ENCODE peak calls at places on chromosomes 13 and 19, in ten cellular contexts. V, D, W, N, C, J, I, S, A and Y are unnamed samples. For H3K4me1 and H3K27me3, the result is how much of the 10 kb centered on the place peaks cover.

GRCh38 chr13:34967851-34968562 is 25.9 kb downstream of the NBEA start:
- DNase-seq in V (no peak), D (no peak), W (no peak), N (no peak), C (no peak), J (no peak), I (no peak), S (no peak), A (no peak), Y (no peak)

GRCh38 chr13:44713793-44714469 is 137.8 kb upstream of the TSC22D1 start:
- DNase-seq in V (no peak), D (no peak), W (peak), N (no peak), C (peak), J (no peak), I (peak), S (peak), A (peak), Y (no peak)

GRCh38 chr13:52118595-52118994 is 10.3 kb downstream of the NEK5 start:
- DNase-seq in V (no peak), D (no peak), W (no peak), N (no peak), C (no peak), J (no peak), I (peak), S (no peak), A (no peak), Y (no peak)

GRCh38 chr13:99733346-99733745 is 232.1 kb downstream of the TM9SF2 start:
- DNase-seq in V (no peak), D (no peak), W (no peak), N (no peak), C (no peak), J (no peak), I (no peak), S (no peak), A (no peak), Y (no peak)

GRCh38 chr19:49713236-49713845 is 22.4 kb downstream of the CPT1C start:
- DNase-seq in V (no peak), D (no peak), W (no peak), N (no peak), C (no peak), J (no peak), I (no peak), S (no peak), A (no peak), Y (no peak)

GRCh38 chr13:99225078-99225477 is 24.4 kb downstream of the UBAC2 start:
- DNase-seq in V (peak), D (no peak), W (no peak), N (no peak), C (no peak), J (no peak), I (no peak), S (no peak), A (no peak), Y (no peak)

GRCh38 chr13:41544824-41545707 is 87.7 kb downstream of the RGCC start:
- DNase-seq in V (no peak), D (no peak), W (no peak), N (no peak), C (no peak), J (no peak), I (no peak), S (no peak), A (no peak), Y (no peak)

GRCh38 chr19:12163841-12164240 is 945 bp downstream of the ZNF136 start:
- DNase-seq in V (no peak), D (no peak), W (no peak), N (no peak), C (no peak), J (no peak), I (no peak), S (no peak), A (no peak), Y (no peak)

GRCh38 chr13:60165391-60166099 is 1.8 kb upstream of the DIAPH3 start:
- DNase-seq in V (no peak), D (no peak), W (no peak), N (no peak), C (no peak), J (no peak), I (peak), S (no peak), A (no peak), Y (no peak)

GRCh38 chr13:30805603-30806011 is 70.3 kb downstream of the ALOX5AP start:
- DNase-seq in V (peak), D (no peak), W (no peak), N (no peak), C (no peak), J (no peak), I (peak), S (peak), A (no peak), Y (peak)

GRCh38 chr13:90702050-90702449 is 645.4 kb upstream of the MIR17HG start:
- DNase-seq in V (no peak), D (no peak), W (no peak), N (no peak), C (no peak), J (no peak), I (no peak), S (no peak), A (no peak), Y (no peak)

GRCh38 chr19:30556230-30556711 is 184.1 kb downstream of the ZNF536 start:
- DNase-seq in V (no peak), D (no peak), W (no peak), N (no peak), C (no peak), J (no peak), I (peak), S (no peak), A (no peak), Y (no peak)

GRCh38 chr13:45370922-45371406 is 30.0 kb upstream of the TPT1 start:
- DNase-seq in V (peak), D (peak), W (peak), N (peak), C (peak), J (peak), I (peak), S (no peak), A (peak), Y (peak)

GRCh38 chr13:45333973-45334922 is 6.7 kb downstream of the TPT1 start:
- DNase-seq in V (peak), D (peak), W (no peak), N (peak), C (no peak), J (no peak), I (no peak), S (no peak), A (no peak), Y (no peak)

GRCh38 chr19:33767898-33768413 is 28.7 kb upstream of the KCTD15 start:
- DNase-seq in V (peak), D (no peak), W (no peak), N (no peak), C (no peak), J (no peak), I (peak), S (no peak), A (no peak), Y (no peak)

GRCh38 chr13:61258185-61258584 is 157.5 kb downstream of the PCDH20 start:
- DNase-seq in V (no peak), D (no peak), W (no peak), N (no peak), C (no peak), J (no peak), I (no peak), S (no peak), A (no peak), Y (no peak)

GRCh38 chr13:97223711-97224461 is 1.8 kb downstream of the MBNL2 start:
- DNase-seq in V (peak), D (no peak), W (no peak), N (no peak), C (peak), J (peak), I (peak), S (peak), A (no peak), Y (peak)

GRCh38 chr19:31348416-31349159 is 648 bp downstream of the TSHZ3 start:
- DNase-seq in V (no peak), D (no peak), W (no peak), N (no peak), C (peak), J (peak), I (peak), S (no peak), A (no peak), Y (peak)

GRCh38 chr13:63625869-63626268 is 2210.2 kb upstream of the PCDH20 start:
- DNase-seq in V (peak), D (no peak), W (no peak), N (no peak), C (no peak), J (no peak), I (peak), S (no peak), A (no peak), Y (no peak)

GRCh38 chr19:38386300-38386967 is 1.4 kb downstream of the GGN start:
- DNase-seq in V (no peak), D (no peak), W (no peak), N (no peak), C (no peak), J (no peak), I (no peak), S (no peak), A (no peak), Y (no peak)

GRCh38 chr19:1276620-1277007 is 1.3 kb downstream of the FAM174C start:
- DNase-seq in V (no peak), D (no peak), W (no peak), N (no peak), C (no peak), J (no peak), I (no peak), S (no peak), A (no peak), Y (no peak)

GRCh38 chr19:9140159-9140874 is at the start of gene ZNF317:
- DNase-seq in V (peak), D (peak), W (peak), N (peak), C (peak), J (peak), I (peak), S (peak), A (peak), Y (peak)

GRCh38 chr13:106522112-106522511 is 13.3 kb downstream of the EFNB2 start:
- DNase-seq in V (no peak), D (no peak), W (no peak), N (no peak), C (no peak), J (no peak), I (no peak), S (no peak), A (no peak), Y (no peak)
- H3K27ac ChIP-seq in V (no peak), D (no peak), W (no peak), N (no peak), C (no peak), J (peak), I (no peak), S (no peak), A (no peak), Y (no peak)

GRCh38 chr19:41861846-41862245 is 1.8 kb downstream of the RPS19 start:
- DNase-seq in V (no peak), D (no peak), W (no peak), N (no peak), C (no peak), J (no peak), I (no peak), S (no peak), A (no peak), Y (no peak)

GRCh38 chr19:41864374-41864773 is 4.3 kb downstream of the RPS19 start:
- DNase-seq in V (no peak), D (no peak), W (no peak), N (no peak), C (no peak), J (no peak), I (no peak), S (no peak), A (no peak), Y (no peak)

GRCh38 chr19:41861098-41861768 is 1.2 kb downstream of the RPS19 start:
- DNase-seq in V (no peak), D (no peak), W (no peak), N (no peak), C (no peak), J (no peak), I (no peak), S (no peak), A (no peak), Y (no peak)

GRCh38 chr19:41863209-41863931 is 3.3 kb downstream of the RPS19 start:
- DNase-seq in V (no peak), D (no peak), W (no peak), N (no peak), C (no peak), J (no peak), I (no peak), S (no peak), A (no peak), Y (no peak)

GRCh38 chr19:41862445-41862986 is 2.5 kb downstream of the RPS19 start:
- DNase-seq in V (no peak), D (no peak), W (no peak), N (no peak), C (no peak), J (no peak), I (no peak), S (no peak), A (no peak), Y (no peak)
- H3K4me1 ChIP-seq in V (under half), D (half or more), W (under half), N (half or more), C (under half), J (under half), I (under half), S (half or more), A (under half), Y (half or more)

DNA sequence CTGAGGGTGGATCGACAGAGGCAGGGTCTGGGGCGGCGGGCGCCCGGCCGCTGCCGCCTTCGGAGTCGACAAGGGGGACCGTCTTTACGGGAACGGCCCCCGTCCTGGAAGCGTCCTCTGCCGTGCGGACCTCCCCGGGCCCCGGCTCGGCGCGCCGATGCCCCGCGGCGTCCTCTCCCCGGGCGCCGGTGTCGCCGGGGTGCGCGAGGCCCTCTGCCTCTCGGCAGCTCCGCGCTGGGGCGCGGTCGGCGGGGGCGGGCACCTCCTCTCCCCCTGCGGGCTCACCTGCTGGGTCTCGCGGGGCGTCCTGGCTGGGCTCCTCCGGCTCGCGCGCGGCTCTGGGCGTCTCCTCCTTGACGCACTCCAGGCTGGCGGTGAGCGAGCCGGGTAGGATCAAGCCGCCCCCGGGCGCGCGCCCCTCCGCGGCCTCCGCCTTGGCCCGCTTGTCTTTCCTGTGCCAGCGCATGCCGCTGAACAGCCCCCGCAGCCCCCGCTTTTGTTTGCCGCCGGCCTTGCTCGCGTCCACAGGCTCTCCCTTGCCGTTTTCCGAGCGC is 1.5 kb downstream of the AMER2 start:
- DNase-seq in V (no peak), D (no peak), W (no peak), N (no peak), C (no peak), J (no peak), I (peak), S (no peak), A (no peak), Y (no peak)
- H3K27me3 ChIP-seq in V (under half), D (under half), W (under half), N (under half), C (half or more), J (under half), I (under half), S (under half), A (under half), Y (half or more)

GRCh38 chr19:3061214-3062161 is 807 bp downstream of the TLE5 start:
- DNase-seq in V (peak), D (peak), W (no peak), N (peak), C (no peak), J (peak), I (no peak), S (no peak), A (peak), Y (peak)
- H3K27ac ChIP-seq in V (peak), D (peak), W (peak), N (peak), C (peak), J (peak), I (peak), S (peak), A (peak), Y (peak)

DNA sequence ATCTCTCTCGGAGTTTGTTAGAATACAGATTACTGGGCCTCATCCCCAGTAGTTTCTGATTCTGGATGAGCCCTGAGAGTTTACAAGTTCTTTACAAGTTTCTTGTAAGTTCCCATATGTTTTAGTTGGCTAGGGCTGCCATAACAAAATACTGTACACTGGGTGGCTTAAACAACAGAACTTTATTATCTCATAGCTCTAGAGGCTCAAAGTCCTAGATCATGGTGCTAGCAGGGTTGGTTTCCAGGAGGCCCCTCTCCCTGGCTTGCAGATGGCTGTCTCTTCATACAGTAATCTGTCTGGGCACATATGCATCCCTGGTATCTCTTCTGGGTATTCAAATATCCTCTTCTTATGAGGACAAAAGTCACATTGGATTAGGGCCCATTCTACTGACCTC is 167.2 kb downstream of the KLF5 start:
- DNase-seq in V (no peak), D (no peak), W (no peak), N (no peak), C (no peak), J (no peak), I (no peak), S (no peak), A (no peak), Y (no peak)
- H3K4me1 ChIP-seq in V (under half), D (under half), W (under half), N (under half), C (under half), J (under half), I (under half), S (under half), A (under half), Y (under half)

DNA sequence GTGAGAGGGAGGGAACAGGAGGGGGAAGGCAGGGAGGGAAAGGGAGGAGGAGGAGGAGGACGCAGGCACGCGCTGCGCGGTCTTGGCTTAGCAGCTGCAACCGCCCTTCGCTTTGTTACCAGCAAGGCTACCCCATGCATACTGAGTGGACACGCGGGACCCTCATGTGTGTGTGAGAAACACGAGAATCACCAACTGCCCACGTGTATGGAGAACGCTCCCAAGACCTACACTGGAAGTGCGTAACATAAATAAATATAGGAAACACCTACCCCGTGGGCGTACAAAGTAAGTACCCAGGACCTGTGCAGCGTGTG is 38.0 kb downstream of the DEDD2 start:
- DNase-seq in V (no peak), D (no peak), W (no peak), N (no peak), C (no peak), J (no peak), I (no peak), S (no peak), A (no peak), Y (no peak)
- H3K27me3 ChIP-seq in V (under half), D (under half), W (under half), N (under half), C (half or more), J (under half), I (under half), S (half or more), A (under half), Y (under half)

GRCh38 chr19:35117791-35118190 is 2.2 kb downstream of the FXYD3 start:
- DNase-seq in V (no peak), D (no peak), W (no peak), N (no peak), C (no peak), J (no peak), I (no peak), S (no peak), A (no peak), Y (no peak)

GRCh38 chr19:35120492-35120891 is 4.9 kb downstream of the FXYD3 start:
- DNase-seq in V (no peak), D (no peak), W (no peak), N (no peak), C (peak), J (no peak), I (no peak), S (no peak), A (no peak), Y (no peak)

GRCh38 chr19:35119578-35119977 is 4.0 kb downstream of the FXYD3 start:
- DNase-seq in V (no peak), D (no peak), W (no peak), N (no peak), C (no peak), J (no peak), I (no peak), S (no peak), A (no peak), Y (no peak)

GRCh38 chr19:35118268-35119026 is 2.8 kb downstream of the FXYD3 start:
- DNase-seq in V (no peak), D (no peak), W (no peak), N (no peak), C (no peak), J (no peak), I (no peak), S (no peak), A (no peak), Y (no peak)

DNA sequence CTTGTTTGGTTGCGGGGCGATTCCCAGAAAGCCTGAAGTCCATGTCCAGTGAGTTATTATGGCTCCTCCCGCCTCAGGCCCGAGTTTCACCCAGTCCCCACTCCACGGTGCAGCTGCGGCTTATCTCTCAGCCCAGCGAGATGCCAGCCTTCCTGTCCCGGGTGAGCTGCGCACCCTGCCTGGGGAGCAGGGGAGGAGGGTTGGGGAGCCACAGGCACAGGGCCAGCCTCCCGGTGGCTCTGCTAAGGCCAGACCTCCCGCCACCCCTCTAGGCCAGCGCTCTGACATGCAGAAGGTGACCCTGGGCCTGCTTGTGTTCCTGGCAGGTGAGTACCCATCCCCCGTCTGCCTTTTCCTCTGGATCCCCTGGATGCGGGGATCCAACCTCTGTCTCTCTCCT is 3.5 kb downstream of the FXYD3 start:
- DNase-seq in V (no peak), D (no peak), W (no peak), N (no peak), C (no peak), J (no peak), I (no peak), S (no peak), A (no peak), Y (no peak)
- H3K27ac ChIP-seq in V (no peak), D (no peak), W (no peak), N (no peak), C (peak), J (no peak), I (no peak), S (no peak), A (peak), Y (no peak)

DNA sequence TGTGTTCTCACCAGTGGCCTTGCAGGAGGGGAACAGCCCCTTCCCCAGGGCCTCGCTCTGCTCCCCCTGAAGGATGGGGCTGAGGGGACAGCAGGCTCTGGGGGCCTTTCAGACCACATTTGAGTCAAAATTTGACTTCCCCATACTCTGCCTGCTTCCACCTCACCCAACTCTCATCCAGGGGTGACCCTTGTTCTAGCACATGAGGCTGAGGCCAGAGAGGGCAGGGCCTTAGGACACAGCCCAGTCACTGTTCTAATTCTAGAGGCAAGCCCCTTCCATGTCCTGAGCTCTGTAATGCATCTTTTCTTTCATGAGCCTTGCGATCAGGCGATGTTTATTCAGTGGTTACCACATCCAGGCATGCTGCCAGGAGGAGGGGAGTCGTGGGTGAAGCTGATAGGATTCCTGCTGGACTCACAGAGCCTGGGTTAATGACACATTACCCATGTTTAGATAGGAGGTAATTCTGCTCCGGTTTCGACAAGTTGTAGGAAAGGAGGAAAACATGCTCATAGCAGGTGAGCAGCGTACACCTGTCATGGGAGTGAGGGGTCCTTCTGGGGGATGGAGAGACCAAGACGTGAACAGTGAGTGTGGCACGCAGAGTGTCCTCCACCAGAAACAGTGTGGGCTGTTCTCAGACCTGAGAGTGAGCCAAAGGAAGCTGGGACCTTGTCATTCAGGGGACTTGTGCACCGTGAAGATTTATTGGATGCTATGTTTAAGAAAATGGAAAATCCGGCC is 9.3 kb downstream of the RPS9 start:
- DNase-seq in V (peak), D (no peak), W (peak), N (no peak), C (peak), J (peak), I (peak), S (peak), A (peak), Y (peak)
- H3K4me1 ChIP-seq in V (under half), D (half or more), W (under half), N (half or more), C (under half), J (under half), I (under half), S (under half), A (under half), Y (half or more)